ENCODE peak calls at places on chromosomes 12 and 14, in four cellular contexts. M is PC-9, W is fibroblast of lung, T is PC-3. X is an unnamed sample.

GRCh38 chr14:65336191-65336591 is 76.3 kb upstream of the FUT8 start:
- DNase-seq in W (peak), T (peak), M (no peak), X (no peak)

GRCh38 chr12:114476159-114476558 is 70.2 kb upstream of the TBX5 start:
- DNase-seq in M (no peak), W (peak), T (peak), X (no peak)

GRCh38 chr12:66103011-66103913 is 27.3 kb downstream of the LLPH start:
- DNase-seq in T (peak), M (no peak), W (no peak), X (no peak)

GRCh38 chr12:26196424-26196722 is 1.0 kb downstream of the SSPN start:
- DNase-seq in M (no peak), T (no peak), W (peak), X (no peak)

GRCh38 chr12:133190176-133190575 is 8.9 kb downstream of the ZNF268 start:
- DNase-seq in M (no peak), T (peak), W (no peak), X (no peak)

GRCh38 chr12:77845831-77846230 is 15.1 kb downstream of the NAV3 start:
- DNase-seq in M (no peak), T (peak), W (peak), X (no peak)

GRCh38 chr14:59123526-59123925 is 64.9 kb upstream of the DAAM1 start:
- DNase-seq in T (peak), W (no peak), M (no peak), X (no peak)

GRCh38 chr14:104247336-104248202 is 109.2 kb downstream of the KIF26A start:
- DNase-seq in W (no peak), T (no peak), M (no peak), X (no peak)

GRCh38 chr12:95880895-95881294 is 22.1 kb downstream of the SNRPF start:
- DNase-seq in T (no peak), W (no peak), M (no peak), X (no peak)

GRCh38 chr12:79347852-79348251 is 342.9 kb downstream of the PAWR start:
- DNase-seq in M (no peak), W (no peak), T (no peak), X (no peak)

GRCh38 chr12:111441107-111441928 is 35.6 kb downstream of the SH2B3 start:
- DNase-seq in T (no peak), W (no peak), M (no peak), X (no peak)

GRCh38 chr12:128662106-128662505 is 161.7 kb downstream of the SLC15A4 start:
- DNase-seq in T (no peak), M (no peak), W (no peak), X (no peak)

GRCh38 chr12:111102062-111102735 is 181.8 kb upstream of the MYL2 start:
- DNase-seq in W (no peak), T (no peak), M (no peak), X (no peak)

GRCh38 chr12:125685885-125686284 is 620.6 kb downstream of the AACS start:
- DNase-seq in W (no peak), T (no peak), M (no peak), X (peak)

GRCh38 chr12:113720629-113721028 is 245.5 kb downstream of the RBM19 start:
- DNase-seq in M (no peak), T (no peak), W (no peak), X (no peak)

GRCh38 chr12:52391618-52392002 is 6.2 kb upstream of the KRT84 start:
- DNase-seq in T (no peak), W (peak), M (no peak), X (no peak)

GRCh38 chr12:119320678-119321077 is 13.9 kb upstream of the CCDC60 start:
- DNase-seq in T (no peak), M (no peak), W (no peak), X (no peak)

GRCh38 chr14:37036669-37037341 is 135.6 kb downstream of the SLC25A21 start:
- DNase-seq in M (no peak), W (peak), T (peak), X (no peak)

GRCh38 chr12:65695077-65695865 is 129.0 kb upstream of the HMGA2 start:
- DNase-seq in M (peak), T (peak), W (peak), X (no peak)

GRCh38 chr12:30026621-30027234 is 243.0 kb upstream of the TMTC1 start:
- DNase-seq in M (peak), W (peak), T (peak), X (no peak)

GRCh38 chr12:90037740-90038139 is 329.1 kb upstream of the ATP2B1 start:
- DNase-seq in T (peak), W (peak), M (no peak), X (no peak)

GRCh38 chr12:47988073-47989022 is 15.9 kb downstream of the COL2A1 start:
- DNase-seq in W (peak), T (no peak), M (no peak), X (no peak)

GRCh38 chr14:75476274-75476995 is 45.8 kb upstream of the BATF start:
- DNase-seq in W (peak), M (no peak), T (no peak), X (no peak)

GRCh38 chr12:52691076-52691764 is 11.0 kb upstream of the KRT1 start:
- DNase-seq in T (no peak), M (no peak), W (no peak), X (no peak)

GRCh38 chr12:132292328-132293319 is 36.8 kb downstream of the GALNT9 start:
- DNase-seq in M (no peak), T (no peak), W (no peak), X (no peak)

GRCh38 chr12:67151891-67152290 is 117.3 kb upstream of the CAND1 start:
- DNase-seq in T (no peak), M (no peak), W (peak), X (peak)

GRCh38 chr12:6067152-6067916 is 57.1 kb downstream of the VWF start:
- DNase-seq in T (peak), M (peak), W (no peak), X (no peak)

GRCh38 chr12:105077435-105077834 is 6.8 kb downstream of the ALDH1L2 start:
- DNase-seq in W (peak), M (no peak), T (no peak), X (no peak)

GRCh38 chr14:95523818-95524448 is 7.5 kb upstream of the SYNE3 start:
- DNase-seq in M (peak), T (no peak), W (no peak), X (peak)

GRCh38 chr12:132413931-132414588 is 75.9 kb upstream of the FBRSL1 start:
- DNase-seq in W (no peak), T (peak), M (no peak), X (no peak)

GRCh38 chr14:51342226-51342625 is 102.2 kb downstream of the TMX1 start:
- DNase-seq in W (peak), T (peak), M (peak), X (no peak)

GRCh38 chr12:88310069-88310468 is 168.0 kb downstream of the TMTC3 start:
- DNase-seq in W (peak), T (peak), M (no peak), X (no peak)

GRCh38 chr14:92408186-92408585 is 85.2 kb downstream of the SLC24A4 start:
- DNase-seq in T (peak), M (peak), W (peak), X (no peak)

GRCh38 chr12:127078577-127079350 is 1188.2 kb upstream of the TMEM132C start:
- DNase-seq in W (no peak), M (no peak), T (peak), X (peak)

GRCh38 chr12:116657921-116658495 is 79.9 kb downstream of the SPRING1 start:
- DNase-seq in M (no peak), W (no peak), T (no peak), X (no peak)
- H3K27ac ChIP-seq in M (no peak), W (no peak), T (no peak), X (peak)

GRCh38 chr14:99247091-99247729 is 24.8 kb downstream of the BCL11B start:
- DNase-seq in T (no peak), M (no peak), W (no peak), X (no peak)
- TF ChIP-seq EZH2 in T (no peak), M (no peak), W (no peak), X (no peak)

GRCh38 chr14:63890553-63890952 is 37.7 kb downstream of the SYNE2 start:
- DNase-seq in M (no peak), W (no peak), T (no peak), X (no peak)
- H3K27ac ChIP-seq in M (no peak), W (no peak), T (no peak), X (no peak)

GRCh38 chr12:102965281-102966155 is 8.0 kb downstream of the ASCL1 start:
- DNase-seq in T (no peak), W (no peak), M (no peak), X (no peak)
- TF ChIP-seq EZH2 in T (no peak), W (no peak), M (no peak), X (no peak)

DNA sequence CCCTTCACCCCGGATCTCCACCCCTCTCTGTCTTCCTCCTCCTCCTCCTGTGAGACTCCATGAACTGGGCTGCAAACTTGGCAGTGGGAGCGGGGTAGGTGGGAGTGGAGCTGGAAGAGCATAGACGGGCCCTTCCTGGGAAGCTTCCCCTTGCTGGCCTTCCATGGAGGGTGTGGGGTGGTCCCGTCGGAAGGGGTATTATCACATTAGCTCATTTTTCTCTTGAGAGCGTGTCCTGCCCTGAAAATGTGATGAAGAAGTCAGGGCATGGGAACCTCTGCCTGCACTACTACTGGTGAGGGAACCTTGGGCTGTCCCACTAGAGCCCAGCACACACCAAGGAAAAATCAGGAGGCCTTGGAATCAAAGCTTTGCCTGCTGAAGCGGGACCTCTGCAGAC is 66.5 kb downstream of the CACNA1C start:
- DNase-seq in W (no peak), T (no peak), M (no peak), X (no peak)
- H3K27ac ChIP-seq in W (peak), T (no peak), M (no peak), X (no peak)

GRCh38 chr14:97217094-97217885 is 420.1 kb downstream of the VRK1 start:
- DNase-seq in M (no peak), T (no peak), W (no peak), X (no peak)
- TF ChIP-seq EZH2 in M (no peak), T (no peak), W (no peak), X (no peak)

GRCh38 chr14:24290746-24291145 is 8.8 kb downstream of the DHRS1 start:
- DNase-seq in M (no peak), T (no peak), W (no peak), X (no peak)

GRCh38 chr14:24291446-24292117 is 8.0 kb downstream of the DHRS1 start:
- DNase-seq in M (no peak), W (no peak), T (no peak), X (no peak)

GRCh38 chr14:24292118-24292807 is 7.3 kb downstream of the DHRS1 start:
- DNase-seq in T (no peak), W (no peak), M (no peak), X (no peak)

GRCh38 chr14:24286996-24287395 is 12.6 kb downstream of the DHRS1 start:
- DNase-seq in M (no peak), T (no peak), W (no peak), X (no peak)

DNA sequence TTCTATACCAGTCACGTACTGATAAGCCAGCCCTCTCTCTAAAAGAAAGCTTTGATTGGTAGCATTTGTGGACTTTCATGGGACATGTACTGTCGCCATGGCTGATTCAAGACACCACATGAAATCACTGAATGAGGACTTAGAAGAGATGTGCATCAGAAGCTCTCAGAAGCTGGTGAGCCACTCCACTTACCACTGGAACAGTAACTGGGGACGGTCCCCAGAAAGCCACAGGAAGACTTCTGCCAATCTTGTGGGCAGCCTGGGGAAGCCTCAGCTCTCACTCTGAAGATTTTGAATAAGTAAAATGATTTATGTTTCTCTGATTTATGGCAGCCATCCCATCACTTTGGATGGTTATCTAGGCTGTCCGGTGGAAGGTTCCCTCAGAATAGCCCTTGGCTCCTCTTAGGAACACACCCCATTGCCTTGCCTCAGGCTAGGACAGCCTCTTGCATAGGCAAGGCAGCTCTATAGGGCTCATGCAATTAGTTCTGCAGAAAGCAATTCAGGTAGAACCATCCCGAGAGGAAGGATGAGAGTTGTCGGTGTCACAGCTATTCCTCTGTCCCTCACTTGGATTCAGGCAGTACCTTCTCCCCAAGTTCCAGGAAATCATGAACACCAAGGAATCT is 9.8 kb downstream of the DHRS1 start:
- DNase-seq in T (no peak), M (no peak), W (no peak), X (no peak)
- H3K27ac ChIP-seq in T (no peak), M (no peak), W (no peak), X (no peak)

GRCh38 chr12:54477259-54477658 is 3.9 kb upstream of the GTSF1 start:
- DNase-seq in W (no peak), T (no peak), M (no peak), X (no peak)
- TF ChIP-seq EZH2 in W (no peak), T (peak), M (no peak), X (no peak)

X was measured in SK-N-MC.